ENCODE peak calls at places on chromosomes 2 and 18, in seven cellular contexts. S, K, V, Q, J, B and T are unnamed samples.

GRCh38 chr2:215311625-215312394 is at the start of gene ATIC:
- DNase-seq in S (peak), K (peak), V (peak), Q (peak), J (peak), B (peak), T (peak)

GRCh38 chr2:48209214-48209885 is 303.1 kb upstream of the FBXO11 start:
- DNase-seq in S (no peak), K (no peak), V (no peak), Q (no peak), J (no peak), B (no peak), T (no peak)

GRCh38 chr2:9307505-9307904 is 100.9 kb downstream of the ASAP2 start:
- DNase-seq in S (no peak), K (no peak), V (no peak), Q (no peak), J (no peak), B (no peak), T (no peak)

GRCh38 chr18:64134044-64134757 is 14.7 kb downstream of the LINC00305 start:
- DNase-seq in S (no peak), K (no peak), V (no peak), Q (no peak), J (no peak), B (no peak), T (no peak)

GRCh38 chr2:19806591-19806990 is 95.2 kb downstream of the TTC32 start:
- DNase-seq in S (no peak), K (no peak), V (no peak), Q (no peak), J (no peak), B (no peak), T (no peak)

GRCh38 chr2:129923265-129924141 is 56.0 kb upstream of the RAB6C start:
- DNase-seq in S (no peak), K (peak), V (no peak), Q (no peak), J (no peak), B (no peak), T (peak)

GRCh38 chr18:52422985-52423601 is 83.1 kb downstream of the DCC start:
- DNase-seq in S (no peak), K (no peak), V (no peak), Q (no peak), J (no peak), B (no peak), T (no peak)

GRCh38 chr2:3557588-3558204 is 437 bp downstream of the RNASEH1 start:
- DNase-seq in S (no peak), K (no peak), V (no peak), Q (no peak), J (no peak), B (no peak), T (no peak)

GRCh38 chr2:7930800-7931635 is 750.8 kb upstream of the ID2 start:
- DNase-seq in S (no peak), K (no peak), V (no peak), Q (no peak), J (peak), B (peak), T (no peak)

GRCh38 chr2:197810023-197810422 is 5.6 kb downstream of the PLCL1 start:
- DNase-seq in S (no peak), K (no peak), V (no peak), Q (no peak), J (no peak), B (no peak), T (no peak)

GRCh38 chr2:40034801-40035200 is 255.7 kb upstream of the THUMPD2 start:
- DNase-seq in S (no peak), K (no peak), V (no peak), Q (no peak), J (no peak), B (no peak), T (no peak)

GRCh38 chr2:37211939-37212338 is 15.6 kb downstream of the CEBPZOS start:
- DNase-seq in S (no peak), K (no peak), V (no peak), Q (no peak), J (no peak), B (no peak), T (no peak)

GRCh38 chr2:45688479-45689298 is 37.2 kb downstream of the PRKCE start:
- DNase-seq in S (no peak), K (no peak), V (no peak), Q (no peak), J (no peak), B (no peak), T (peak)

GRCh38 chr2:18855027-18855426 is 265.7 kb upstream of the NT5C1B start:
- DNase-seq in S (no peak), K (no peak), V (no peak), Q (no peak), J (no peak), B (no peak), T (no peak)

GRCh38 chr2:109728809-109729208 is 65.3 kb upstream of the RGPD5 start:
- DNase-seq in S (no peak), K (no peak), V (no peak), Q (no peak), J (no peak), B (peak), T (no peak)